ENCODE peak calls at places on chromosomes 1 and 21, in eight cellular contexts. H, S, M, B, K, C, E and Y are unnamed samples.

GRCh38 chr1:42177551-42177981 is 13.0 kb upstream of the GUCA2A start:
- DNase-seq in H (no peak), S (no peak), M (no peak), B (peak), K (no peak), C (peak), E (peak), Y (no peak)

GRCh38 chr21:16318651-16319300 is 589.0 kb downstream of the USP25 start:
- DNase-seq in H (no peak), S (no peak), M (no peak), B (no peak), K (no peak), C (no peak), E (no peak), Y (no peak)

GRCh38 chr21:37087188-37087587 is 14.1 kb downstream of the TTC3 start:
- DNase-seq in H (no peak), S (no peak), M (no peak), B (peak), K (no peak), C (peak), E (no peak), Y (no peak)

GRCh38 chr1:206447792-206448191 is 22.5 kb upstream of the IKBKE start:
- DNase-seq in H (no peak), S (no peak), M (no peak), B (no peak), K (no peak), C (no peak), E (no peak), Y (no peak)

GRCh38 chr1:56432561-56432971 is 146.8 kb downstream of the PLPP3 start:
- DNase-seq in H (no peak), S (no peak), M (no peak), B (no peak), K (no peak), C (no peak), E (no peak), Y (no peak)

GRCh38 chr1:183953031-183953430 is 84.5 kb downstream of the COLGALT2 start:
- DNase-seq in H (no peak), S (no peak), M (no peak), B (no peak), K (no peak), C (no peak), E (no peak), Y (no peak)

GRCh38 chr1:230067871-230068814 is 1.1 kb downstream of the GALNT2 start:
- DNase-seq in H (peak), S (no peak), M (peak), B (peak), K (peak), C (no peak), E (no peak), Y (no peak)

GRCh38 chr1:38788937-38789336 is 70.6 kb downstream of the RRAGC start:
- DNase-seq in H (no peak), S (no peak), M (no peak), B (no peak), K (no peak), C (no peak), E (no peak), Y (no peak)

GRCh38 chr1:18077657-18078215 is 29.9 kb upstream of the IGSF21 start:
- DNase-seq in H (no peak), S (no peak), M (no peak), B (no peak), K (no peak), C (no peak), E (no peak), Y (no peak)

GRCh38 chr1:31549807-31550620 is 26.3 kb upstream of the TINAGL1 start:
- DNase-seq in H (no peak), S (no peak), M (no peak), B (peak), K (no peak), C (no peak), E (no peak), Y (no peak)

GRCh38 chr1:89739844-89740216 is 81.0 kb upstream of the LRRC8D start:
- DNase-seq in H (no peak), S (no peak), M (no peak), B (no peak), K (no peak), C (no peak), E (no peak), Y (no peak)

GRCh38 chr1:224108991-224109390 is 4.9 kb upstream of the FBXO28 start:
- DNase-seq in H (no peak), S (no peak), M (no peak), B (no peak), K (no peak), C (no peak), E (no peak), Y (no peak)

GRCh38 chr1:161145832-161146231 is 7.9 kb upstream of the UFC1 start:
- DNase-seq in H (no peak), S (no peak), M (no peak), B (no peak), K (no peak), C (no peak), E (no peak), Y (no peak)

GRCh38 chr21:41168391-41169257 is 664 bp downstream of the BACE2 start:
- DNase-seq in H (peak), S (no peak), M (peak), B (peak), K (peak), C (peak), E (peak), Y (peak)

GRCh38 chr1:37752583-37753471 is 12.1 kb downstream of the EPHA10 start:
- DNase-seq in H (no peak), S (no peak), M (no peak), B (peak), K (no peak), C (peak), E (no peak), Y (no peak)
- H3K4me3 ChIP-seq in H (peak), S (no peak), M (peak), B (peak), K (peak), C (no peak), E (peak), Y (no peak)

GRCh38 chr21:45455321-45456013 is 50.5 kb downstream of the COL18A1 start:
- DNase-seq in H (peak), S (no peak), M (no peak), B (peak), K (peak), C (no peak), E (no peak), Y (no peak)

GRCh38 chr21:45454081-45454923 is 49.3 kb downstream of the COL18A1 start:
- DNase-seq in H (no peak), S (no peak), M (no peak), B (no peak), K (peak), C (no peak), E (no peak), Y (no peak)

GRCh38 chr21:45456014-45456835 is 51.3 kb downstream of the COL18A1 start:
- DNase-seq in H (no peak), S (no peak), M (no peak), B (no peak), K (peak), C (no peak), E (no peak), Y (peak)

GRCh38 chr21:45453308-45453950 is 48.5 kb downstream of the COL18A1 start:
- DNase-seq in H (no peak), S (no peak), M (no peak), B (no peak), K (peak), C (no peak), E (no peak), Y (no peak)

DNA sequence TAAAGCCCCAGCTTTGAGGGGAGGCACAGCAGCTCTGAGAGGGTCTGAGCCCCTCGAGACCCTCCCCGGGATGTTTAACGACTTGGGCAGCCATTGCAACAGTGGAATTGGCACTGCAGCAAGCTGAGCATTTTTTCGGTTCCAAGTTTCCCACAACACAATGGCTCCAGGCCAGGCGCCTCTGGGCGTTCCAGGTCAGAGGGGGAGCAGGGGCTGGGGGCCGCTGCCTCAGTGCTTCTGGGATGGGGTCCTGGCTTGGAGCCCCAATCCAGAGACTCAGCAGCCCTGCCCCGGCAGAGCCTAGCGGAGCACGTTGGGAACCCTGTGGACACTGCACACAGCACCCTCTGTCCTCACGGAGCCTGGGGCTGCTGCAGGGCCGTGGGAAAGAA is 50.0 kb downstream of the COL18A1 start:
- DNase-seq in H (no peak), S (no peak), M (no peak), B (peak), K (peak), C (no peak), E (no peak), Y (no peak)
- H3K4me3 ChIP-seq in H (peak), S (no peak), M (peak), B (no peak), K (no peak), C (no peak), E (no peak), Y (peak)

GRCh38 chr1:155912056-155912536 is 947 bp upstream of the RIT1 start:
- DNase-seq in H (no peak), S (no peak), M (no peak), B (no peak), K (no peak), C (no peak), E (no peak), Y (no peak)
- H3K4me3 ChIP-seq in H (no peak), S (no peak), M (no peak), B (no peak), K (peak), C (no peak), E (no peak), Y (no peak)

DNA sequence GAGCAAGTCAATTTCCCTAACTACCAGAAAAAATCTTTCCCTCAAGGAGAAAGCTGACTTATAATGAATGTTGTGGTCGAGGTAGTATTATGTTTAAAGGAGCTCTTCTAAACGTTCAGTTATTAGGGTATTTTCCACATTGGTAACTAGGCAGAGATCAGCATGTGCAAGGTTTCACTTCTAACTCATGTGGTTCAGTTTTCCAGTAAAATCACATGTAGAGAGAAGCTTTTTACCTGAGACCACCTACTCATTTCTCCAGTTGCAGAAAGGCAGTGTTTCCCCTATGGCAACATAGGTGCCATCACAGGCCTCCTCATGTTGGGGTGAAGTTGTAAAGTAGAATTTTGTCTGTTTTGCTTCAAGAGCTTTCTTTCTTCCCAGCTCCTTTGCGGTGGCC is 23.7 kb downstream of the IL23R start:
- DNase-seq in H (no peak), S (no peak), M (no peak), B (no peak), K (no peak), C (no peak), E (no peak), Y (no peak)
- H3K4me3 ChIP-seq in H (no peak), S (no peak), M (no peak), B (no peak), K (no peak), C (no peak), E (no peak), Y (no peak)

GRCh38 chr1:173431663-173432045 is 45.5 kb upstream of the PRDX6 start:
- DNase-seq in H (no peak), S (no peak), M (no peak), B (no peak), K (no peak), C (no peak), E (no peak), Y (no peak)

GRCh38 chr1:173432331-173432730 is 44.8 kb upstream of the PRDX6 start:
- DNase-seq in H (no peak), S (no peak), M (no peak), B (no peak), K (no peak), C (no peak), E (no peak), Y (no peak)

GRCh38 chr1:173433927-173434326 is 43.2 kb upstream of the PRDX6 start:
- DNase-seq in H (no peak), S (no peak), M (no peak), B (no peak), K (no peak), C (no peak), E (no peak), Y (no peak)

GRCh38 chr1:173429517-173430477 is 47.3 kb upstream of the PRDX6 start:
- DNase-seq in H (peak), S (peak), M (peak), B (peak), K (peak), C (peak), E (peak), Y (peak)

GRCh38 chr1:173430707-173431662 is 46.1 kb upstream of the PRDX6 start:
- DNase-seq in H (peak), S (peak), M (peak), B (peak), K (peak), C (peak), E (peak), Y (peak)
- H3K4me3 ChIP-seq in H (no peak), S (no peak), M (no peak), B (no peak), K (no peak), C (no peak), E (no peak), Y (no peak)

GRCh38 chr1:87180682-87181081 is 148.0 kb upstream of the LMO4 start:
- DNase-seq in H (no peak), S (no peak), M (no peak), B (no peak), K (no peak), C (no peak), E (no peak), Y (no peak)
- H3K4me3 ChIP-seq in H (no peak), S (no peak), M (no peak), B (no peak), K (no peak), C (no peak), E (no peak), Y (no peak)

GRCh38 chr21:45406801-45407628 is 2.0 kb downstream of the COL18A1 start:
- DNase-seq in H (no peak), S (no peak), M (no peak), B (no peak), K (peak), C (no peak), E (no peak), Y (peak)

GRCh38 chr21:45408811-45409261 is 3.9 kb downstream of the COL18A1 start:
- DNase-seq in H (no peak), S (no peak), M (no peak), B (no peak), K (peak), C (no peak), E (no peak), Y (peak)

GRCh38 chr21:45409466-45410150 is 4.6 kb downstream of the COL18A1 start:
- DNase-seq in H (no peak), S (no peak), M (peak), B (no peak), K (peak), C (no peak), E (peak), Y (peak)

GRCh38 chr21:45407629-45408247 is 2.8 kb downstream of the COL18A1 start:
- DNase-seq in H (no peak), S (no peak), M (no peak), B (no peak), K (peak), C (no peak), E (no peak), Y (peak)

DNA sequence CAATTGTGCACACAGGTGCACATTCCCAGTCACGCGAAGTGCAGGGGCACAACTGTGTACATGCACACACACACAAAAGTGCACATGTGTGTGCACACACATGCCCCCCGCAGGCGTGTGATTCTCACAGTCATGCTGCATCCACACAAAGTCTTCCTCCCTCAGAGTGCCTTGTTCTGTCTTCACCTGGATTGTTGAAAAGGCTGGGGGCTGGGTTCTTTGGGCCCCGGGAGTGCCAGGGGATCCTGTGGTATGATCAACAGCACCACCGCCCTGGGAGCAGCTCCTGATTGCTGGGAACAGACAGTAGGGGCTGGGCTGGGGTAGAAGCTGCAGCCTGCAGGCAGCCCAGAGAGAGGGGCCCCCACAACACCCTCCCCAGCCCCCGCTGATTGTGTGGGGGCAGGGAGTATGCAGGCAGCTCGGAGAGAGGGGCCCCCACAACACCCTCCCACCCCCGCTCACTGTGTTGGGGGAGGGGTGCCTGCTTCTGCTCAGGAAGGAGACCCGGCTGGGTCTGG is 3.4 kb downstream of the COL18A1 start:
- DNase-seq in H (no peak), S (no peak), M (no peak), B (no peak), K (peak), C (no peak), E (no peak), Y (peak)
- H3K4me3 ChIP-seq in H (no peak), S (no peak), M (no peak), B (no peak), K (no peak), C (no peak), E (no peak), Y (no peak)

GRCh38 chr1:110070282-110070967 is at the start of gene ALX3:
- DNase-seq in H (no peak), S (no peak), M (no peak), B (no peak), K (no peak), C (no peak), E (no peak), Y (no peak)
- H3K4me3 ChIP-seq in H (peak), S (peak), M (peak), B (peak), K (peak), C (no peak), E (peak), Y (peak)

GRCh38 chr1:94961994-94962744 is 35.3 kb upstream of the CNN3 start:
- DNase-seq in H (no peak), S (no peak), M (no peak), B (no peak), K (no peak), C (no peak), E (no peak), Y (no peak)

GRCh38 chr1:94966033-94966432 is 39.1 kb upstream of the CNN3 start:
- DNase-seq in H (no peak), S (no peak), M (no peak), B (no peak), K (no peak), C (no peak), E (no peak), Y (no peak)

GRCh38 chr1:94963864-94964263 is 37.0 kb upstream of the CNN3 start:
- DNase-seq in H (no peak), S (no peak), M (no peak), B (no peak), K (no peak), C (no peak), E (no peak), Y (no peak)

GRCh38 chr1:94961582-94961981 is 34.7 kb upstream of the CNN3 start:
- DNase-seq in H (no peak), S (no peak), M (no peak), B (no peak), K (no peak), C (no peak), E (no peak), Y (no peak)

GRCh38 chr1:94962745-94963265 is 35.9 kb upstream of the CNN3 start:
- DNase-seq in H (no peak), S (no peak), M (peak), B (peak), K (no peak), C (no peak), E (no peak), Y (no peak)
- H3K4me3 ChIP-seq in H (peak), S (peak), M (peak), B (no peak), K (peak), C (no peak), E (peak), Y (peak)